ENCODE peak calls at places on chromosomes 1 and 21, in four cellular contexts. One of them, this sample, is unnamed.

GRCh38 chr1:198656500-198656932 is 17.7 kb downstream of the PTPRC start:
- DNase-seq in CD8-positive, alpha-beta memory T cell: peak; percentile 93
- DNase-seq in RWPE1: no peak
- DNase-seq in stimulated activated CD8-positive, alpha-beta memory T cell treated with anti-CD3 and anti-CD28 coated beads, Interleukin-7, amount 100 ng/mL, for 1 hour: peak; percentile 53
- DNase-seq in this sample: peak; percentile 68

GRCh38 chr1:206556748-206557635 is 49.7 kb downstream of the RASSF5 start:
- DNase-seq in stimulated activated CD8-positive, alpha-beta memory T cell treated with anti-CD3 and anti-CD28 coated beads, Interleukin-7, amount 100 ng/mL, for 1 hour: peak; percentile 85
- DNase-seq in RWPE1: peak; percentile 58
- DNase-seq in CD8-positive, alpha-beta memory T cell: peak; percentile 91
- DNase-seq in this sample: peak; percentile 81

GRCh38 chr21:31318971-31319370 is 25.1 kb downstream of the TIAM1 start:
- DNase-seq in stimulated activated CD8-positive, alpha-beta memory T cell treated with anti-CD3 and anti-CD28 coated beads, Interleukin-7, amount 100 ng/mL, for 1 hour: no peak
- DNase-seq in RWPE1: no peak
- DNase-seq in CD8-positive, alpha-beta memory T cell: no peak
- DNase-seq in this sample: no peak

GRCh38 chr1:46102769-46103476 is 29.5 kb downstream of the PIK3R3 start:
- DNase-seq in CD8-positive, alpha-beta memory T cell: no peak
- DNase-seq in RWPE1: peak; percentile 8
- DNase-seq in stimulated activated CD8-positive, alpha-beta memory T cell treated with anti-CD3 and anti-CD28 coated beads, Interleukin-7, amount 100 ng/mL, for 1 hour: no peak
- DNase-seq in this sample: no peak

GRCh38 chr1:150764617-150765090 is 924 bp downstream of the CTSS start:
- DNase-seq in CD8-positive, alpha-beta memory T cell: peak; percentile 4
- DNase-seq in stimulated activated CD8-positive, alpha-beta memory T cell treated with anti-CD3 and anti-CD28 coated beads, Interleukin-7, amount 100 ng/mL, for 1 hour: no peak
- DNase-seq in RWPE1: no peak
- DNase-seq in this sample: no peak

GRCh38 chr21:27622636-27623035 is 655.7 kb upstream of the ADAMTS5 start:
- DNase-seq in stimulated activated CD8-positive, alpha-beta memory T cell treated with anti-CD3 and anti-CD28 coated beads, Interleukin-7, amount 100 ng/mL, for 1 hour: no peak
- DNase-seq in CD8-positive, alpha-beta memory T cell: no peak
- DNase-seq in RWPE1: no peak
- DNase-seq in this sample: no peak

GRCh38 chr1:95252422-95252821 is 18.4 kb downstream of the RWDD3 start:
- DNase-seq in stimulated activated CD8-positive, alpha-beta memory T cell treated with anti-CD3 and anti-CD28 coated beads, Interleukin-7, amount 100 ng/mL, for 1 hour: no peak
- DNase-seq in RWPE1: no peak
- DNase-seq in CD8-positive, alpha-beta memory T cell: no peak
- DNase-seq in this sample: no peak

GRCh38 chr1:180269848-180270766 is 40.0 kb downstream of the LHX4 start:
- DNase-seq in stimulated activated CD8-positive, alpha-beta memory T cell treated with anti-CD3 and anti-CD28 coated beads, Interleukin-7, amount 100 ng/mL, for 1 hour: no peak
- DNase-seq in RWPE1: no peak
- DNase-seq in CD8-positive, alpha-beta memory T cell: no peak
- DNase-seq in this sample: no peak

GRCh38 chr1:53482441-53483153 is 23.4 kb downstream of the DMRTB1 start:
- DNase-seq in RWPE1: peak; percentile 31
- DNase-seq in CD8-positive, alpha-beta memory T cell: no peak
- DNase-seq in stimulated activated CD8-positive, alpha-beta memory T cell treated with anti-CD3 and anti-CD28 coated beads, Interleukin-7, amount 100 ng/mL, for 1 hour: no peak
- DNase-seq in this sample: no peak

GRCh38 chr1:53577141-53578100 is 118.2 kb downstream of the DMRTB1 start:
- DNase-seq in RWPE1: no peak
- DNase-seq in stimulated activated CD8-positive, alpha-beta memory T cell treated with anti-CD3 and anti-CD28 coated beads, Interleukin-7, amount 100 ng/mL, for 1 hour: no peak
- DNase-seq in CD8-positive, alpha-beta memory T cell: no peak
- DNase-seq in this sample: no peak

GRCh38 chr1:239025223-239025622 is 361.1 kb upstream of the CHRM3 start:
- DNase-seq in RWPE1: no peak
- DNase-seq in CD8-positive, alpha-beta memory T cell: no peak
- DNase-seq in stimulated activated CD8-positive, alpha-beta memory T cell treated with anti-CD3 and anti-CD28 coated beads, Interleukin-7, amount 100 ng/mL, for 1 hour: no peak
- DNase-seq in this sample: no peak

GRCh38 chr1:169202836-169203235 is 96.3 kb downstream of the ATP1B1 start:
- DNase-seq in RWPE1: no peak
- DNase-seq in CD8-positive, alpha-beta memory T cell: no peak
- DNase-seq in stimulated activated CD8-positive, alpha-beta memory T cell treated with anti-CD3 and anti-CD28 coated beads, Interleukin-7, amount 100 ng/mL, for 1 hour: no peak
- DNase-seq in this sample: no peak

GRCh38 chr1:202018476-202019234 is 8.3 kb downstream of the ELF3 start:
- DNase-seq in RWPE1: peak; percentile 75
- DNase-seq in CD8-positive, alpha-beta memory T cell: no peak
- DNase-seq in stimulated activated CD8-positive, alpha-beta memory T cell treated with anti-CD3 and anti-CD28 coated beads, Interleukin-7, amount 100 ng/mL, for 1 hour: no peak
- DNase-seq in this sample: no peak

GRCh38 chr1:26288311-26288941 is 8.5 kb downstream of the SH3BGRL3 start:
- DNase-seq in stimulated activated CD8-positive, alpha-beta memory T cell treated with anti-CD3 and anti-CD28 coated beads, Interleukin-7, amount 100 ng/mL, for 1 hour: no peak
- DNase-seq in RWPE1: no peak
- DNase-seq in CD8-positive, alpha-beta memory T cell: no peak
- DNase-seq in this sample: no peak

GRCh38 chr1:9275567-9276034 is 17.1 kb upstream of the SPSB1 start:
- DNase-seq in CD8-positive, alpha-beta memory T cell: no peak
- DNase-seq in stimulated activated CD8-positive, alpha-beta memory T cell treated with anti-CD3 and anti-CD28 coated beads, Interleukin-7, amount 100 ng/mL, for 1 hour: peak; percentile 25
- DNase-seq in RWPE1: peak; percentile 89
- DNase-seq in this sample: peak; percentile 15

GRCh38 chr1:33271666-33272505 is 15.6 kb downstream of the ZNF362 start:
- DNase-seq in stimulated activated CD8-positive, alpha-beta memory T cell treated with anti-CD3 and anti-CD28 coated beads, Interleukin-7, amount 100 ng/mL, for 1 hour: no peak
- DNase-seq in RWPE1: no peak
- DNase-seq in CD8-positive, alpha-beta memory T cell: no peak
- DNase-seq in this sample: no peak

GRCh38 chr1:147912553-147912952 is 10.0 kb downstream of the GJA8 start:
- DNase-seq in stimulated activated CD8-positive, alpha-beta memory T cell treated with anti-CD3 and anti-CD28 coated beads, Interleukin-7, amount 100 ng/mL, for 1 hour: no peak
- DNase-seq in RWPE1: no peak
- DNase-seq in CD8-positive, alpha-beta memory T cell: no peak
- DNase-seq in this sample: no peak

GRCh38 chr1:234605983-234606730 is 3.8 kb downstream of the IRF2BP2 start:
- DNase-seq in CD8-positive, alpha-beta memory T cell: peak; percentile 56
- DNase-seq in RWPE1: no peak
- DNase-seq in stimulated activated CD8-positive, alpha-beta memory T cell treated with anti-CD3 and anti-CD28 coated beads, Interleukin-7, amount 100 ng/mL, for 1 hour: no peak
- DNase-seq in this sample: peak; percentile 34

GRCh38 chr1:157106813-157107189 is 7.2 kb upstream of the ETV3L start:
- DNase-seq in RWPE1: no peak
- DNase-seq in CD8-positive, alpha-beta memory T cell: no peak
- DNase-seq in stimulated activated CD8-positive, alpha-beta memory T cell treated with anti-CD3 and anti-CD28 coated beads, Interleukin-7, amount 100 ng/mL, for 1 hour: no peak
- DNase-seq in this sample: no peak

GRCh38 chr1:40784141-40784770 is 669 bp downstream of the KCNQ4 start:
- DNase-seq in RWPE1: no peak
- DNase-seq in stimulated activated CD8-positive, alpha-beta memory T cell treated with anti-CD3 and anti-CD28 coated beads, Interleukin-7, amount 100 ng/mL, for 1 hour: no peak
- DNase-seq in CD8-positive, alpha-beta memory T cell: no peak
- DNase-seq in this sample: no peak

GRCh38 chr1:214416417-214417212 is 134.8 kb downstream of the PTPN14 start:
- DNase-seq in RWPE1: peak; percentile 57
- DNase-seq in CD8-positive, alpha-beta memory T cell: no peak
- DNase-seq in stimulated activated CD8-positive, alpha-beta memory T cell treated with anti-CD3 and anti-CD28 coated beads, Interleukin-7, amount 100 ng/mL, for 1 hour: no peak
- DNase-seq in this sample: no peak

GRCh38 chr1:54506594-54506993 is 41.4 kb upstream of the ACOT11 start:
- DNase-seq in stimulated activated CD8-positive, alpha-beta memory T cell treated with anti-CD3 and anti-CD28 coated beads, Interleukin-7, amount 100 ng/mL, for 1 hour: no peak
- DNase-seq in RWPE1: no peak
- DNase-seq in CD8-positive, alpha-beta memory T cell: no peak
- DNase-seq in this sample: no peak

GRCh38 chr1:49576327-49576901 is 447.3 kb downstream of the AGBL4 start:
- DNase-seq in stimulated activated CD8-positive, alpha-beta memory T cell treated with anti-CD3 and anti-CD28 coated beads, Interleukin-7, amount 100 ng/mL, for 1 hour: no peak
- DNase-seq in RWPE1: no peak
- DNase-seq in CD8-positive, alpha-beta memory T cell: no peak
- DNase-seq in this sample: no peak

GRCh38 chr1:219264557-219264956 is 90.9 kb downstream of the LYPLAL1 start:
- DNase-seq in RWPE1: no peak
- DNase-seq in CD8-positive, alpha-beta memory T cell: no peak
- DNase-seq in stimulated activated CD8-positive, alpha-beta memory T cell treated with anti-CD3 and anti-CD28 coated beads, Interleukin-7, amount 100 ng/mL, for 1 hour: no peak
- DNase-seq in this sample: no peak

GRCh38 chr1:167107456-167107855 is 13.6 kb downstream of the STYXL2 start:
- DNase-seq in RWPE1: no peak
- DNase-seq in CD8-positive, alpha-beta memory T cell: no peak
- DNase-seq in stimulated activated CD8-positive, alpha-beta memory T cell treated with anti-CD3 and anti-CD28 coated beads, Interleukin-7, amount 100 ng/mL, for 1 hour: no peak
- DNase-seq in this sample: no peak

GRCh38 chr21:29465528-29465927 is 166.8 kb downstream of the BACH1 start:
- DNase-seq in RWPE1: no peak
- DNase-seq in CD8-positive, alpha-beta memory T cell: no peak
- DNase-seq in stimulated activated CD8-positive, alpha-beta memory T cell treated with anti-CD3 and anti-CD28 coated beads, Interleukin-7, amount 100 ng/mL, for 1 hour: no peak
- DNase-seq in this sample: no peak

GRCh38 chr1:201014816-201015200 is 8.7 kb downstream of the KIF21B start:
- DNase-seq in stimulated activated CD8-positive, alpha-beta memory T cell treated with anti-CD3 and anti-CD28 coated beads, Interleukin-7, amount 100 ng/mL, for 1 hour: no peak
- DNase-seq in CD8-positive, alpha-beta memory T cell: no peak
- DNase-seq in RWPE1: no peak
- DNase-seq in this sample: no peak

GRCh38 chr1:24935196-24935526 is 5.1 kb upstream of the RUNX3 start:
- DNase-seq in CD8-positive, alpha-beta memory T cell: no peak
- DNase-seq in RWPE1: no peak
- DNase-seq in stimulated activated CD8-positive, alpha-beta memory T cell treated with anti-CD3 and anti-CD28 coated beads, Interleukin-7, amount 100 ng/mL, for 1 hour: no peak
- DNase-seq in this sample: no peak

GRCh38 chr1:193540511-193540910 is 354.1 kb upstream of the B3GALT2 start:
- DNase-seq in RWPE1: no peak
- DNase-seq in CD8-positive, alpha-beta memory T cell: no peak
- DNase-seq in stimulated activated CD8-positive, alpha-beta memory T cell treated with anti-CD3 and anti-CD28 coated beads, Interleukin-7, amount 100 ng/mL, for 1 hour: no peak
- DNase-seq in this sample: no peak

GRCh38 chr1:26066160-26066559 is 1.3 kb downstream of the TRIM63 start:
- DNase-seq in RWPE1: no peak
- DNase-seq in CD8-positive, alpha-beta memory T cell: no peak
- DNase-seq in stimulated activated CD8-positive, alpha-beta memory T cell treated with anti-CD3 and anti-CD28 coated beads, Interleukin-7, amount 100 ng/mL, for 1 hour: no peak
- DNase-seq in this sample: no peak

GRCh38 chr1:10211805-10212405 is 1.5 kb downstream of the KIF1B start:
- DNase-seq in stimulated activated CD8-positive, alpha-beta memory T cell treated with anti-CD3 and anti-CD28 coated beads, Interleukin-7, amount 100 ng/mL, for 1 hour: no peak
- DNase-seq in RWPE1: peak; percentile 26
- DNase-seq in CD8-positive, alpha-beta memory T cell: no peak
- DNase-seq in this sample: no peak

GRCh38 chr1:7586031-7586941 is 184.8 kb upstream of the VAMP3 start:
- DNase-seq in CD8-positive, alpha-beta memory T cell: no peak
- DNase-seq in stimulated activated CD8-positive, alpha-beta memory T cell treated with anti-CD3 and anti-CD28 coated beads, Interleukin-7, amount 100 ng/mL, for 1 hour: no peak
- DNase-seq in RWPE1: no peak
- DNase-seq in this sample: no peak

GRCh38 chr21:41361053-41361785 is 608 bp upstream of the MX2 start:
- DNase-seq in stimulated activated CD8-positive, alpha-beta memory T cell treated with anti-CD3 and anti-CD28 coated beads, Interleukin-7, amount 100 ng/mL, for 1 hour: no peak
- DNase-seq in RWPE1: no peak
- DNase-seq in CD8-positive, alpha-beta memory T cell: no peak
- DNase-seq in this sample: no peak

GRCh38 chr1:170568197-170568596 is 36.2 kb downstream of the GORAB start:
- DNase-seq in stimulated activated CD8-positive, alpha-beta memory T cell treated with anti-CD3 and anti-CD28 coated beads, Interleukin-7, amount 100 ng/mL, for 1 hour: no peak
- DNase-seq in CD8-positive, alpha-beta memory T cell: no peak
- DNase-seq in RWPE1: no peak
- DNase-seq in this sample: no peak

GRCh38 chr1:234772345-234773147 is 162.6 kb upstream of the IRF2BP2 start:
- DNase-seq in stimulated activated CD8-positive, alpha-beta memory T cell treated with anti-CD3 and anti-CD28 coated beads, Interleukin-7, amount 100 ng/mL, for 1 hour: peak; percentile 64
- DNase-seq in CD8-positive, alpha-beta memory T cell: peak; percentile 82
- DNase-seq in RWPE1: peak; percentile 97
- DNase-seq in this sample: peak; percentile 71

GRCh38 chr1:26417111-26417510 is 6.5 kb downstream of the LIN28A start:
- DNase-seq in CD8-positive, alpha-beta memory T cell: peak; percentile 70
- DNase-seq in stimulated activated CD8-positive, alpha-beta memory T cell treated with anti-CD3 and anti-CD28 coated beads, Interleukin-7, amount 100 ng/mL, for 1 hour: peak; percentile 66
- DNase-seq in RWPE1: peak; percentile 73
- DNase-seq in this sample: peak; percentile 65